ENCODE peak calls at places on chromosomes 7 and 10, in nine cellular contexts. J, R, V, Z, U, D, F, P and W are unnamed samples.

GRCh38 chr10:69579661-69580060 is 6.4 kb upstream of the NEUROG3 start:
- DNase-seq in R (no peak), V (no peak), Z (no peak), U (no peak), D (no peak), P (no peak), F (no peak), J (no peak), W (no peak)

GRCh38 chr7:71784180-71784579 is 628.0 kb downstream of the CALN1 start:
- DNase-seq in P (no peak), Z (no peak), J (no peak), R (no peak), U (no peak), V (no peak), F (no peak), D (no peak), W (no peak)

GRCh38 chr7:48638041-48638440 is 286.3 kb upstream of the CDC14C start:
- DNase-seq in R (no peak), U (no peak), V (no peak), P (no peak), J (no peak), Z (no peak), F (no peak), D (no peak), W (no peak)

GRCh38 chr7:64959072-64959747 is 31.6 kb downstream of the ZNF117 start:
- DNase-seq in Z (no peak), D (no peak), U (peak; percentile 51), V (no peak), J (no peak), F (no peak), P (no peak), R (no peak), W (no peak)

GRCh38 chr7:149414745-149415390 is 46.0 kb downstream of the ZNF777 start:
- DNase-seq in F (peak; percentile 46), D (no peak), R (peak; percentile 52), J (peak; percentile 87), Z (no peak), P (peak; percentile 82), V (no peak), U (no peak), W (no peak)

GRCh38 chr10:119310807-119311206 is 103.4 kb downstream of the GRK5 start:
- DNase-seq in U (no peak), D (no peak), R (no peak), F (no peak), Z (no peak), V (no peak), P (no peak), J (no peak), W (no peak)

GRCh38 chr7:27179030-27179429 is 4.9 kb upstream of the HOXA10 start:
- DNase-seq in R (no peak), J (peak; percentile 65), V (no peak), U (no peak), D (no peak), Z (no peak), P (no peak), F (no peak), W (no peak)

GRCh38 chr7:70317356-70317755 is 719.1 kb downstream of the AUTS2 start:
- DNase-seq in P (no peak), Z (no peak), V (no peak), F (no peak), D (peak; percentile 61), U (no peak), J (no peak), R (no peak), W (no peak)

GRCh38 chr10:33113111-33113856 is 155.3 kb upstream of the ITGB1 start:
- DNase-seq in D (no peak), Z (no peak), J (no peak), U (no peak), V (no peak), F (no peak), R (no peak), P (no peak), W (no peak)

GRCh38 chr7:117152213-117153007 is 170.4 kb downstream of the WNT2 start:
- DNase-seq in R (peak; percentile 19), U (no peak), J (no peak), V (no peak), Z (no peak), D (no peak), P (no peak), F (no peak), W (no peak)

GRCh38 chr10:3829193-3830050 is 44.4 kb upstream of the KLF6 start:
- DNase-seq in V (no peak), Z (no peak), D (no peak), J (no peak), U (no peak), R (no peak), F (no peak), P (no peak), W (no peak)

GRCh38 chr10:44963772-44964633 is 4.4 kb downstream of the RASSF4 start:
- DNase-seq in Z (no peak), D (peak; percentile 72), J (peak; percentile 87), U (peak; percentile 63), R (peak; percentile 65), V (no peak), P (peak; percentile 96), F (peak; percentile 87), W (peak; percentile 46)

GRCh38 chr10:113264333-113265131 is 288.3 kb upstream of the HABP2 start:
- DNase-seq in R (no peak), J (no peak), V (no peak), Z (no peak), P (no peak), F (peak; percentile 15), U (no peak), D (no peak), W (no peak)

GRCh38 chr10:119602241-119603095 is 5.7 kb upstream of the TIAL1 start:
- DNase-seq in Z (no peak), V (no peak), F (peak; percentile 29), R (no peak), U (peak; percentile 40), D (no peak), J (no peak), P (no peak), W (no peak)

GRCh38 chr10:24617771-24618396 is 105.8 kb downstream of the ARHGAP21 start:
- DNase-seq in U (peak; percentile 47), J (peak; percentile 71), F (peak; percentile 72), D (no peak), P (peak; percentile 35), R (peak; percentile 44), Z (no peak), V (peak; percentile 14), W (peak; percentile 7)

GRCh38 chr7:106354822-106355221 is 70.0 kb upstream of the NAMPT start:
- DNase-seq in P (no peak), D (no peak), V (no peak), Z (no peak), J (no peak), F (no peak), R (no peak), U (no peak), W (no peak)

GRCh38 chr7:77727936-77728701 is 31.9 kb downstream of the RSBN1L start:
- DNase-seq in U (no peak), F (no peak), D (no peak), R (no peak), Z (no peak), J (no peak), P (no peak), V (peak; percentile 51), W (no peak)
- H3K4me1 ChIP-seq in U (peaks cover 11% of the 10 kb centered on the region), F (peaks cover 32% of the 10 kb centered on the region), D (peaks cover 5% of the 10 kb centered on the region), R (peaks cover 51% of the 10 kb centered on the region), Z (peaks cover 39% of the 10 kb centered on the region), J (peaks cover 45% of the 10 kb centered on the region), P (peaks cover 4% of the 10 kb centered on the region), V (peaks cover 18% of the 10 kb centered on the region), W (peaks cover 5% of the 10 kb centered on the region)

DNA sequence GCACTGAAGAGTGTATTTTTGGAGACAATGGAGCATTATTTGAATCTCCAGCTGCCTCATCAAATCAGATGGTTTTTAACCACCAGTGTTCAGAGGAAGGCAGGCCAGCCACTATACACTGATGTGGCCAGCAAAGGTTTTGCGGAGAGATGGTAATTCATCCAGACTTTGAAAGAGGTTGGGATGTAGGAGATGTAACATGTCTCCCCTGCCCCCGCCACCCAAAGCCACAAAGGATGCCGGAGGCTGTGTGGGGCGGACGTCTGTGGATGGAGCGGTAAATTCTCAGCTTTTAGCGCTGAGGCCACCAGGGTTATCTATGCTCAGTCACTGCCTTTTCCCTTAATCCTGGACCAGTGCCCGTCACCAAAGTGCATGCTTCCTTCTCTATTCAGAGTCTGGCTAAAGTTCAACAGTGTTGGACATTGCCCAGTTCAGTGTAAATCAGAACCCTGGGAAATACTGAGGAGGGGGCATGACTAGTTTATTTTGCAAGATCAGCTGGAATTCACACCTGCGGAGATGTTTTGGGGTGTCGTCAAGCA is 3.7 kb upstream of the TRIP6 start:
- DNase-seq in D (no peak), J (no peak), U (no peak), R (no peak), F (peak; percentile 76), P (peak; percentile 72), V (no peak), Z (no peak), W (no peak)
- H3K27ac ChIP-seq in D (no peak overlapping the region), J (no peak overlapping the region), U (no peak overlapping the region), R (no peak overlapping the region), F (peak overlapping the region; percentile 19), P (no peak overlapping the region), V (peak overlapping the region; percentile 7), Z (no peak overlapping the region), W (no peak overlapping the region)

GRCh38 chr10:30058570-30059132 is 735 bp downstream of the JCAD start:
- DNase-seq in Z (no peak), D (no peak), P (peak; percentile 73), U (no peak), F (no peak), R (no peak), V (peak; percentile 74), J (no peak), W (no peak)

GRCh38 chr10:30056281-30056680 is 3.1 kb downstream of the JCAD start:
- DNase-seq in U (no peak), J (no peak), V (no peak), P (no peak), R (no peak), D (no peak), F (no peak), Z (no peak), W (no peak)

GRCh38 chr10:30058111-30058510 is 1.3 kb downstream of the JCAD start:
- DNase-seq in P (no peak), F (no peak), R (no peak), J (no peak), U (no peak), V (no peak), Z (no peak), D (no peak), W (no peak)

GRCh38 chr10:30056767-30057355 is 2.5 kb downstream of the JCAD start:
- DNase-seq in F (no peak), P (no peak), V (no peak), J (no peak), U (no peak), D (no peak), Z (no peak), R (no peak), W (no peak)

GRCh38 chr10:30057421-30057841 is 2.0 kb downstream of the JCAD start:
- DNase-seq in J (no peak), P (no peak), R (no peak), Z (no peak), V (no peak), U (no peak), F (no peak), D (no peak), W (no peak)
- H3K4me1 ChIP-seq in J (peaks cover 46% of the 10 kb centered on the region), P (peaks cover 5% of the 10 kb centered on the region), R (peaks cover 68% of the 10 kb centered on the region), Z (peaks cover 39% of the 10 kb centered on the region), V (no peaks in the 10 kb centered on the region), U (no peaks in the 10 kb centered on the region), F (peaks cover 19% of the 10 kb centered on the region), D (peaks cover 5% of the 10 kb centered on the region), W (no peaks in the 10 kb centered on the region)

DNA sequence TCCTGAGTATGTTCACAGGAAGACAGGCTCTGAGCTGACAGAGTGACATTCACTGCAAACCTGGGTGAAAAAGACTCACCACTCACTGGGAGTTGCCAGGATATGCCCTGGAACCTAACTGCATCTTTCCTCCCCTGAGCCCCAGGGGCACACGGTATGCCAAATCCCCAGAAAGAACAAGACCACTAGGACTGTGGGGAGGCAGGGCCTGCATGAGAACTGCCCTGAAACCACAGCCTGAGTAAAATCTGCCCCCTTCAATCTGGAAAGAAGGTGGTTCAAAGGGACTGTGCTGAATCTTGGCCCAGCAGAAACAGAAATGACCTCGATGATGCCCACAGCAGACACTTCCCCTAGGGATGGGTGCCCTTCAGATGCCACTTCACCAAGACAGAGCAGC is 6.5 kb downstream of the FAM53B start:
- DNase-seq in P (no peak), J (no peak), U (no peak), Z (no peak), V (no peak), R (no peak), D (no peak), F (no peak), W (no peak)
- H3K27ac ChIP-seq in P (peak overlapping the region; percentile 95), J (peak overlapping the region; percentile 86), U (no peak overlapping the region), Z (peak overlapping the region; percentile 58), V (no peak overlapping the region), R (no peak overlapping the region), D (no peak overlapping the region), F (peak overlapping the region; percentile 72), W (peak overlapping the region; percentile 26)